ENCODE peak calls at places on chromosomes 5 and 9, in four cellular contexts. Y is hepatocyte, Q is cardiac muscle cell, T is tibial artery. E is an unnamed sample.

GRCh38 chr9:134681061-134681661 is 39.6 kb downstream of the COL5A1 start:
- DNase-seq in Q (no peak), T (peak; percentile 67), Y (no peak), E (no peak)

GRCh38 chr5:133357758-133358157 is 254.6 kb downstream of the FSTL4 start:
- DNase-seq in Y (no peak), T (peak; percentile 29), Q (no peak), E (no peak)

GRCh38 chr9:114394523-114395193 is 6.9 kb upstream of the AKNA start:
- DNase-seq in Y (no peak), T (no peak), Q (peak; percentile 40), E (no peak)

GRCh38 chr9:124453586-124454191 is 3.4 kb downstream of the ADGRD2 start:
- DNase-seq in Q (no peak), T (peak; percentile 55), Y (no peak), E (peak; percentile 78)

GRCh38 chr5:37787742-37788141 is 52.1 kb downstream of the GDNF start:
- DNase-seq in Y (no peak), Q (peak; percentile 24), T (no peak), E (no peak)

GRCh38 chr5:170254056-170254455 is 21.3 kb downstream of the C5orf58 start:
- DNase-seq in Y (no peak), T (no peak), Q (no peak), E (no peak)

GRCh38 chr5:67289763-67290521 is 93.3 kb upstream of the CD180 start:
- DNase-seq in T (peak; percentile 75), Q (peak; percentile 79), Y (no peak), E (no peak)

GRCh38 chr5:135221187-135221473 is 177.9 kb downstream of the MACROH2A1 start:
- DNase-seq in Q (no peak), Y (no peak), T (peak; percentile 11), E (peak; percentile 12)

GRCh38 chr5:44542470-44542869 is 153.2 kb upstream of the FGF10 start:
- DNase-seq in Y (no peak), Q (no peak), T (no peak), E (no peak)

GRCh38 chr5:65334077-65334476 is 147.6 kb downstream of the ADAMTS6 start:
- DNase-seq in T (no peak), Q (no peak), Y (no peak), E (no peak)

GRCh38 chr5:72767289-72768010 is 49.0 kb upstream of the TNPO1 start:
- DNase-seq in Y (peak; percentile 33), T (no peak), Q (peak; percentile 22), E (peak; percentile 38)

GRCh38 chr9:136853596-136854112 is 1.5 kb downstream of the MAMDC4 start:
- DNase-seq in Q (no peak), T (peak; percentile 59), Y (no peak), E (no peak)

GRCh38 chr9:129665008-129665771 is at the start of gene PRRX2:
- DNase-seq in Y (peak; percentile 77), T (peak; percentile 81), Q (peak; percentile 34), E (no peak)

GRCh38 chr9:18448101-18448500 is 25.9 kb upstream of the ADAMTSL1 start:
- DNase-seq in Q (no peak), T (no peak), Y (no peak), E (no peak)

GRCh38 chr9:37424204-37424685 is 1.7 kb downstream of the GRHPR start:
- DNase-seq in Y (no peak), T (no peak), Q (no peak), E (no peak)

GRCh38 chr5:176534640-176535039 is 2.6 kb downstream of the RNF44 start:
- DNase-seq in Y (no peak), T (no peak), Q (no peak), E (no peak)

GRCh38 chr9:72788966-72789365 is 163.9 kb downstream of the ALDH1A1 start:
- DNase-seq in T (no peak), Q (no peak), Y (no peak), E (no peak)

GRCh38 chr9:114696814-114697544 is 15.0 kb upstream of the TEX48 start:
- DNase-seq in T (no peak), Y (no peak), Q (no peak), E (no peak)

GRCh38 chr9:134551176-134551575 is 90.4 kb upstream of the COL5A1 start:
- DNase-seq in Q (no peak), T (peak; percentile 60), Y (no peak), E (no peak)

GRCh38 chr9:26833792-26834191 is 58.8 kb downstream of the CAAP1 start:
- DNase-seq in Y (no peak), Q (no peak), T (no peak), E (no peak)

GRCh38 chr5:35089688-35090314 is 42.1 kb upstream of the AGXT2 start:
- DNase-seq in T (peak; percentile 68), Y (peak; percentile 74), Q (peak; percentile 82), E (peak; percentile 60)

GRCh38 chr9:136026266-136026942 is 65.2 kb upstream of the UBAC1 start:
- DNase-seq in Y (no peak), T (no peak), Q (no peak), E (no peak)

GRCh38 chr9:73183917-73184861 is 32.5 kb downstream of the ANXA1 start:
- DNase-seq in Q (peak; percentile 69), T (no peak), Y (peak; percentile 56), E (no peak)

GRCh38 chr9:16074962-16075361 is 522.1 kb downstream of the CCDC171 start:
- DNase-seq in Q (peak; percentile 87), Y (no peak), T (no peak), E (no peak)

GRCh38 chr9:116646661-116647514 is 40.2 kb upstream of the TRIM32 start:
- DNase-seq in Q (peak; percentile 79), T (no peak), Y (peak; percentile 56), E (peak; percentile 49)

GRCh38 chr5:67996596-67996995 is 219.0 kb upstream of the PIK3R1 start:
- DNase-seq in Y (no peak), Q (no peak), T (no peak), E (no peak)

GRCh38 chr9:97319380-97319779 is 11.9 kb downstream of the CCDC180 start:
- DNase-seq in T (no peak), Q (no peak), Y (no peak), E (no peak)

GRCh38 chr5:126937796-126938195 is 92.6 kb downstream of the MARCHF3 start:
- DNase-seq in T (no peak), Y (no peak), Q (peak; percentile 67), E (no peak)

GRCh38 chr9:27990524-27990923 is 417.2 kb upstream of the C9orf72 start:
- DNase-seq in Y (no peak), T (no peak), Q (no peak), E (no peak)

GRCh38 chr5:159581502-159582249 is 251.4 kb upstream of the IL12B start:
- DNase-seq in T (no peak), Q (peak; percentile 83), Y (no peak), E (no peak)

GRCh38 chr9:94950733-94951590 is 224.5 kb downstream of the AOPEP start:
- DNase-seq in Y (no peak), Q (peak; percentile 38), T (no peak), E (no peak)

GRCh38 chr5:91194861-91195460 is 188.2 kb downstream of the ARRDC3 start:
- DNase-seq in Y (peak; percentile 21), T (no peak), Q (no peak), E (no peak)

GRCh38 chr5:2711446-2712425 is 39.7 kb downstream of the IRX2 start:
- DNase-seq in T (no peak), Q (no peak), Y (no peak), E (no peak)

GRCh38 chr5:2709996-2710689 is 41.3 kb downstream of the IRX2 start:
- DNase-seq in T (no peak), Q (no peak), Y (no peak), E (no peak)

GRCh38 chr5:2708751-2709150 is 42.7 kb downstream of the IRX2 start:
- DNase-seq in T (peak; percentile 42), Q (no peak), Y (no peak), E (no peak)

GRCh38 chr5:2708132-2708531 is 43.3 kb downstream of the IRX2 start:
- DNase-seq in Y (no peak), Q (no peak), T (no peak), E (no peak)

DNA sequence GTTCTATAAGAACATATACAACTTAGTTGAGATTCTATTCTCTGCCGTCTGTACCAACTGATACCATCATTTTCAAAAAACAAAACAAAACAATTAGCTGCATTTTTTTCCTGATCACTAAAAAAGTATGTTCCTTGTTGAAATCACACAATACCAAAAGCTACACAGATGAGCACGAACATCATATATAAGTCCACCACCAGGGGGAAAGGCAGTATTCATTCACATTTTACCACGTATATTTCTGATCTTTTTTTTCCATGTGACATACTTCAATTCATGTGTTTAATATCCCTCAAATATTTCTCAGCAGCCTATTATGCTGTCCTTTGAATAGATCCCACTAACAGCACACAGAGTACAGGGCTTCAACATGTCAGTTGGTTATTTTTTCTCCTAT is 40.6 kb downstream of the IRX2 start:
- DNase-seq in Y (no peak), T (no peak), Q (no peak), E (no peak)
- TF ChIP-seq CTCF in Y (peak; percentile 45), T (peak; percentile 10), Q (no peak), E (peak; percentile 37)

DNA sequence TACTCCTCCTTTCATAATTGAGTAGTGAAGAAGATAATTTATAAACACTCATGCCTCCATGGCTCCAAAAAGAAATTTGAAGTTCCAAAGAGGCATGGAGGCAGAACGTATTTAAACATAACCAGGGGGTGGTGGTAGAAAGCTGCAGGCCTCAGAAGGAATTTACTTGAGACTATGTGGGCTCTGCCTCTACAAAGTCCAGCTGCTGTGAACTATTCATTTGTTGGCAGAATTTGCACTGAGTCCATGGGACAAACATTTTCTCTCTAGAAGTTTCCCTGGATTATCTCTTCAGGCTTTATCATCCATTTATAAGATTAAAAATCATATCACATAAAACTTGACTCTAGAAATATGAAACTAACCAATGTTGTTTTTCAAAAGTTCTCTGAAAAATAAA is 258.4 kb downstream of the ENC1 start:
- DNase-seq in T (no peak), Y (no peak), Q (no peak), E (no peak)
- H3K4me3 ChIP-seq in T (no peak overlapping the region), Y (no peak overlapping the region), Q (no peak overlapping the region), E (no peak overlapping the region)

GRCh38 chr5:151225071-151225470 is 1.2 kb upstream of the CCDC69 start:
- DNase-seq in Q (no peak), T (no peak), Y (no peak), E (no peak)
- H3K4me1 ChIP-seq in Q (peaks cover 18% of the 10 kb centered on the region), T (no peaks in the 10 kb centered on the region), Y (peaks cover 5% of the 10 kb centered on the region), E (peaks cover 10% of the 10 kb centered on the region)

DNA sequence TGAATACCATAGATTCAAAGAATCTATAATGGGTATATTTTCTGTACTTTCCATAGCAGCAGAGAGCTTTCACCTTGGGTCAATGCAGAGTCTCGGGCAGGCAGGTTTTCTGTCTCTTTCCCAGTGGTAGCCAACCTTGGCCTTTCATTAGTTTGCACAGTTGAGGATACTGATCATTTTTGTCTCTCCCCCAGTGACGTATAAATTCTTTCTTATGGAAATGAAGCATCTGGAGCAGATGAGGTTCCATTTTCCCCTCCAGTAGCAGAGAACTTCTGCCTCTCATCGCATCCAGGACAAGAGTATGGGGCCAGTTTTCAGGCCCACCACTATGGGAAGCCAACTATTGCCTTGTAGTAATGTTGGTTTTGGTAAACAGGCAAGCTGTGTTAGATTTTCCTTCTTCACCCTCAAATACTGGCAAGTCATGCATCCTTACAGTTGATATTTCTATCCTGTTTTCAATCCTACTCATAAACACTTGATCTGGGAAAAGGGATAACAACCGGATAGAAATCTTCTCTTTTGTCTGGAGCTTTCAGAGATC is 845.2 kb upstream of the CDH18 start:
- DNase-seq in Q (no peak), T (no peak), Y (no peak), E (no peak)
- TF ChIP-seq CTCF in Q (no peak), T (no peak), Y (no peak), E (no peak)

DNA sequence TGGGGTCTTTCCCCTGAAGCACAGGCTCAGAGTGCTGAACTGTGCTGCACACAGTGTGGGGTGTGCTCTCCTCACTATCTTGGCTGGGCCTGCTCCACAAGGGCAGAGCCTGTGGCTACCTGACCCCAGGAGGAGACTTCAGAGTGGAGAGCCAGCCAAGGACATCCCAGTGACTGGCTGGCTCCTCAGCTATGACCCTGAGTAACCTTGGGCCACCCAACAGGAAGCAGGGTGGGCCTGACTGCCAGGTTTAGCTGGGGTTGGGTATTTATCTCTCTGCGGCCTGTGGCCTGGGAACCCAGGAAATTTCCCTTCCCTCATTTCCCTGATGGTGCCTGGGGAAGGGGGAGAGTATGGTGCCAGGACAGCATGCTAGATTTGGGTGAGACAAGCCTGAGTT is 2.1 kb upstream of the EEIG1 start:
- DNase-seq in Q (no peak), Y (no peak), T (no peak), E (no peak)
- H3K4me3 ChIP-seq in Q (no peak overlapping the region), Y (no peak overlapping the region), T (no peak overlapping the region), E (no peak overlapping the region)